ENCODE peak calls at places on chromosomes 11 and 22, in four cellular contexts. B is right atrium auricular region, C is glutamatergic neuron, O is progenitor cell of endocrine pancreas. F is an unnamed sample.

GRCh38 chr22:30224161-30224857 is 22.2 kb downstream of the LIF start:
- DNase-seq in B (no peak), C (no peak), O (no peak), F (no peak)

GRCh38 chr22:24554316-24555159 is at the start of gene GUCD1:
- DNase-seq in C (no peak), O (no peak), B (no peak), F (no peak)

GRCh38 chr11:2584812-2585565 is 114.8 kb downstream of the KCNQ1OT1 start:
- DNase-seq in O (peak; percentile 8), B (no peak), C (peak; percentile 15), F (no peak)

GRCh38 chr11:74754507-74755255 is 6.0 kb downstream of the RNF169 start:
- DNase-seq in O (no peak), C (no peak), B (no peak), F (no peak)

GRCh38 chr11:114358711-114359110 is 41.6 kb downstream of the C11orf71 start:
- DNase-seq in B (no peak), O (no peak), C (no peak), F (no peak)

GRCh38 chr22:35661377-35661937 is 13.2 kb downstream of the APOL6 start:
- DNase-seq in B (no peak), O (no peak), C (no peak), F (no peak)

GRCh38 chr11:110629594-110629993 is 82.6 kb downstream of the ARHGAP20 start:
- DNase-seq in C (no peak), O (no peak), B (no peak), F (no peak)

GRCh38 chr11:68430801-68431200 is 29.8 kb upstream of the PPP6R3 start:
- DNase-seq in C (no peak), B (no peak), O (no peak), F (no peak)

GRCh38 chr22:46750861-46751260 is 11.6 kb upstream of the TBC1D22A start:
- DNase-seq in O (no peak), C (no peak), B (no peak), F (no peak)

GRCh38 chr11:67271548-67272284 is 5.4 kb downstream of the GRK2 start:
- DNase-seq in O (no peak), B (no peak), C (peak; percentile 43), F (no peak)

GRCh38 chr11:102186836-102187235 is 76.6 kb downstream of the YAP1 start:
- DNase-seq in B (no peak), C (no peak), O (no peak), F (no peak)

GRCh38 chr22:49332691-49333090 is 495.0 kb downstream of the BRD1 start:
- DNase-seq in B (no peak), O (no peak), C (no peak), F (no peak)

GRCh38 chr22:50250555-50251471 is at the start of gene HDAC10:
- DNase-seq in C (peak; percentile 89), B (no peak), O (peak; percentile 76), F (no peak)

GRCh38 chr11:117916956-117917355 is 12.2 kb downstream of the TMPRSS13 start:
- DNase-seq in O (no peak), B (no peak), C (no peak), F (no peak)

GRCh38 chr11:65150513-65151271 is 16.4 kb upstream of the SYVN1 start:
- DNase-seq in C (no peak), B (peak; percentile 94), O (no peak), F (no peak)

GRCh38 chr11:130775306-130776043 is 140.8 kb downstream of the SNX19 start:
- DNase-seq in C (no peak), B (no peak), O (no peak), F (no peak)

GRCh38 chr11:73838443-73839122 is 38.1 kb downstream of the COA4 start:
- DNase-seq in O (no peak), B (no peak), C (no peak), F (no peak)

GRCh38 chr11:6387811-6388599 is 2.3 kb upstream of the SMPD1 start:
- DNase-seq in C (no peak), B (no peak), O (no peak), F (no peak)

GRCh38 chr11:118610220-118610772 is 2.9 kb downstream of the PHLDB1 start:
- DNase-seq in B (peak; percentile 57), C (peak; percentile 28), O (no peak), F (no peak)

GRCh38 chr11:127902405-127902804 is 685.0 kb downstream of the ETS1 start:
- DNase-seq in B (no peak), C (no peak), O (no peak), F (no peak)

GRCh38 chr11:100632970-100633452 is 54.1 kb upstream of the ARHGAP42 start:
- DNase-seq in B (peak; percentile 68), C (no peak), O (no peak), F (no peak)

GRCh38 chr22:36010090-36010489 is 18.5 kb downstream of the RBFOX2 start:
- DNase-seq in C (peak; percentile 36), B (no peak), O (peak; percentile 28), F (no peak)

GRCh38 chr22:40511604-40512003 is 124.9 kb downstream of the MRTFA start:
- DNase-seq in B (no peak), O (no peak), C (no peak), F (no peak)

GRCh38 chr11:95231881-95232605 is 1.0 kb upstream of the SESN3 start:
- DNase-seq in B (peak; percentile 82), O (peak; percentile 75), C (peak; percentile 87), F (no peak)

GRCh38 chr22:17171016-17171312 is 11.9 kb upstream of the HDHD5 start:
- DNase-seq in B (no peak), C (no peak), O (no peak), F (no peak)

GRCh38 chr22:17167486-17167885 is 8.4 kb upstream of the HDHD5 start:
- DNase-seq in B (no peak), O (no peak), C (no peak), F (no peak)

GRCh38 chr22:17176715-17177114 is 17.6 kb upstream of the HDHD5 start:
- DNase-seq in C (no peak), B (no peak), O (no peak), F (no peak)

GRCh38 chr22:17172172-17172833 is 13.2 kb upstream of the HDHD5 start:
- DNase-seq in B (peak; percentile 62), C (no peak), O (no peak), F (no peak)

DNA sequence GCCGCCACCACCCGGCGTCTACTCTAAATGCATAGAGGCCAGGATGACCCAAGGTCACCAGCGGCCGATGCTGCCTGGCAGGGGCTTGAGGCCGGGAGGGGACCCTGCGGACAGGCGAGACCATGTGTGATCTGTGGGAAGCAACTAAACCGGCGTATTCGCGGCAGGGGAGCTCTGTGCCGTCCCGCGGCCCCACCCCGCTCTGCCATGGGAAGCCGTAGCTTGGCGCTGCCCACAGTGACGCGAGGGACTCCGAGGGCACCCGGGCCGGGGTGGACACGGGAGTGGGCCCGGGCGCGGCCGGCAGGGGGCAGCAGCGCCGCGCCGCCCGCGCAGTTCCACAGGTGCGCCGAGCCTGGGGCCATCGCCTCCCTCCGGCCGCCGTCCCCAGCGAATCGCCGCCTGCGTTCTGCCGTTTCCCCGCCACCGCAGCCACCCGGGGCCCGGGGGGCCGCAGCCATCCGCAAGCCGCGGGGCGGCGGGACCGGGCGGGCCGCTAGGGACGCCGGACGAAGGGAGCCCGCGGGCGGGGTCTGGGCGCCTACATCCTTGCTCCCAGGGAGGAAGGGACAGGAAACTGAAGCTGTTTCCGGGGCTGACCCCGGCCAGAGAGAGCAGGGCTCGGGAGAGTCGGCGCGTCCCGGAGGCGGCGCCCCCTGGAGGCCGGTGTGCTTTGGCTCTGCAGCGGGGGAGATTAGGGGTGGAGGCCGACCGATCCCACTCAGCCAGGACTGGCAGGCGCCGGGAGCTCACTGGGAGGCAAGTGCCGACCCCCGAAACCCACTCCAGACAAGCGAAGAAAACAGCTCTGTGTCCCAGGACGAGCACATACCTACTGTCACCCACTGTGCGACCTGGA is 12.5 kb upstream of the HDHD5 start:
- DNase-seq in O (peak; percentile 94), C (peak; percentile 94), B (peak; percentile 88), F (peak; percentile 79)
- TF ChIP-seq CTCF in O (peak; percentile 79), C (peak; percentile 95), B (peak; percentile 90), F (peak; percentile 65)

GRCh38 chr22:22753526-22754267 is 109.3 kb downstream of the GGTLC2 start:
- DNase-seq in O (peak; percentile 58), C (peak; percentile 83), B (no peak), F (peak; percentile 51)
- TF ChIP-seq CTCF in O (peak; percentile 70), C (peak; percentile 65), B (peak; percentile 36), F (peak; percentile 54)

GRCh38 chr11:16248248-16248647 is 108.1 kb downstream of the SOX6 start:
- DNase-seq in C (no peak), B (no peak), O (no peak), F (no peak)

GRCh38 chr11:16252373-16252772 is 104.0 kb downstream of the SOX6 start:
- DNase-seq in B (no peak), C (no peak), O (no peak), F (no peak)
- TF ChIP-seq CTCF in B (no peak), C (no peak), O (peak; percentile 45), F (peak; percentile 11)

GRCh38 chr22:31495343-31495742 is 993 bp upstream of the SFI1 start:
- DNase-seq in O (no peak), B (no peak), C (no peak), F (no peak)

GRCh38 chr22:31492151-31492550 is 2.5 kb upstream of the EIF4ENIF1 start:
- DNase-seq in B (no peak), O (no peak), C (no peak), F (no peak)

GRCh38 chr22:31497148-31497938 is 1.0 kb downstream of the SFI1 start:
- DNase-seq in C (no peak), B (no peak), O (no peak), F (no peak)

GRCh38 chr22:31496735-31497146 is 405 bp downstream of the SFI1 start:
- DNase-seq in B (no peak), C (peak; percentile 38), O (peak; percentile 9), F (no peak)

DNA sequence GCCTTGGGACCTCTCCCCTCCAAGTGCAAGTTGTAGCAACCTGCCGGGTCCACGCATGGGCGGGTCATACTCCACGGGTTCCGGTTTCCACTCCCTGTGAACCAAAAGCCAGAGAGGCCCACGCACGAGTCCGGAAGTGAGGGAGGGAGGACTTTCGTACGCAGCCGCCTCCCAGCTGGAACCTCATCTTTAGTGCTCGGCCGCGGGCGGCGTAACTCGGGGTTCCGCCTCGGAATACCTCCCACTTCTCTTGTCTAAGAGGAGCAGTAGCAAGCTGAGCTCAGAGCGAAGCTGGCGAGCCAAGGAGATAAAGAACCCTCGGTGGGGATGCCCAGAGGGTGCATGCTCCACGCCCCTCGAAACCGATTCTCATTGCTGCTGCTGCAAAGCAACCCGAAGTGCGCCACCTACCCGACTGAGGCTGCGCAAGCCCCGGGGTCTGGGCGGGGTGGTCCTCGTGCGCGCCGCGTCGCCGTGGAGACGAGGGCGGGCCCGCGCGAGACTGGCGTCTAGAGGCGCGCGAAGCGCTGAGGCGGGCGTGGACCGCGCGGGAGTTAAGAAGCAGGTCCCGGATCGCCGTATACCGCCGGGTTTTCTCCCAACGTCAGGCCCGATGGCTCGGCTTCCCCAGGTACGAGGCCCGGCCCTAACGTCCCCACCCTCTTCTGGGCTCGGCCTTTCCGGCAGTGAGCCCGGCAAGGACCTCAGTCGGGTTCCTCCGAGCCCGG is at the start of gene SFI1:
- DNase-seq in C (peak; percentile 94), O (peak; percentile 85), B (peak; percentile 91), F (peak; percentile 22)
- TF ChIP-seq CTCF in C (peak; percentile 30), O (peak; percentile 47), B (no peak), F (peak; percentile 29)

GRCh38 chr11:10688401-10688800 is 5.2 kb downstream of the IRAG1 start:
- DNase-seq in O (no peak), C (no peak), B (no peak), F (no peak)
- TF ChIP-seq CTCF in O (peak; percentile 30), C (peak; percentile 33), B (no peak), F (no peak)

F was measured in D721Med.